ENCODE peak calls at places on chromosomes 16 and 17, in six cellular contexts. A is sigmoid colon, F is heart right ventricle, X is AG10803, Q is AG09309, T is tibial nerve. V is an unnamed sample.

GRCh38 chr17:78258323-78259229 is 27.1 kb downstream of the TMEM235 start:
- DNase-seq in A (no peak), F (peak), X (no peak), Q (no peak), T (no peak), V (no peak)

GRCh38 chr17:79078476-79079190 is 4.0 kb downstream of the ENGASE start:
- DNase-seq in A (no peak), F (no peak), X (no peak), Q (no peak), T (no peak), V (no peak)

GRCh38 chr17:51636291-51636690 is 375.9 kb downstream of the UTP18 start:
- DNase-seq in A (no peak), F (no peak), X (no peak), Q (no peak), T (no peak), V (no peak)

GRCh38 chr16:2048116-2048543 is 345 bp downstream of the TSC2 start:
- DNase-seq in A (no peak), F (no peak), X (no peak), Q (no peak), T (no peak), V (no peak)

GRCh38 chr16:81241706-81242105 is 3.2 kb downstream of the BCO1 start:
- DNase-seq in A (no peak), F (no peak), X (no peak), Q (no peak), T (no peak), V (no peak)

GRCh38 chr16:16019488-16019887 is 70.1 kb downstream of the ABCC1 start:
- DNase-seq in A (no peak), F (no peak), X (peak), Q (no peak), T (no peak), V (peak)

GRCh38 chr17:45385331-45385997 is 47.2 kb downstream of the ARHGAP27 start:
- DNase-seq in A (peak), F (peak), X (peak), Q (peak), T (peak), V (peak)

GRCh38 chr17:27384261-27384701 is 72.0 kb upstream of the KSR1 start:
- DNase-seq in A (peak), F (peak), X (peak), Q (peak), T (no peak), V (peak)

GRCh38 chr17:47279062-47279801 is 25.6 kb downstream of the ITGB3 start:
- DNase-seq in A (peak), F (peak), X (peak), Q (peak), T (peak), V (peak)

GRCh38 chr16:76956801-76957200 is 234.2 kb upstream of the MON1B start:
- DNase-seq in A (no peak), F (no peak), X (no peak), Q (no peak), T (no peak), V (no peak)

GRCh38 chr17:57448288-57449283 is 192.3 kb downstream of the MSI2 start:
- DNase-seq in A (no peak), F (no peak), X (no peak), Q (no peak), T (no peak), V (peak)

GRCh38 chr16:83660282-83660681 is 147.5 kb upstream of the HSBP1 start:
- DNase-seq in A (no peak), F (no peak), X (peak), Q (no peak), T (no peak), V (no peak)

GRCh38 chr17:51045616-51046526 is 74.8 kb downstream of the SPAG9 start:
- DNase-seq in A (no peak), F (no peak), X (peak), Q (no peak), T (no peak), V (peak)

GRCh38 chr16:49651226-49651625 is 204.7 kb downstream of the ZNF423 start:
- DNase-seq in A (no peak), F (no peak), X (no peak), Q (no peak), T (no peak), V (no peak)

GRCh38 chr17:77783991-77784820 is 174.3 kb upstream of the TNRC6C start:
- DNase-seq in A (no peak), F (no peak), X (no peak), Q (no peak), T (no peak), V (no peak)

GRCh38 chr17:41523225-41523593 is 4.5 kb upstream of the KRT15 start:
- DNase-seq in A (no peak), F (no peak), X (no peak), Q (no peak), T (no peak), V (no peak)

GRCh38 chr17:7834554-7834890 is 505 bp downstream of the KDM6B start:
- DNase-seq in A (peak), F (peak), X (no peak), Q (no peak), T (peak), V (peak)

GRCh38 chr17:29619251-29619650 is 3.5 kb downstream of the CORO6 start:
- DNase-seq in A (peak), F (no peak), X (peak), Q (no peak), T (no peak), V (peak)
- TF ChIP-seq CTCF in A (no peak), F (peak), X (peak), Q (peak), T (no peak), V (peak)

GRCh38 chr16:30009990-30010816 is 624 bp downstream of the DOC2A start:
- DNase-seq in A (no peak), F (no peak), X (no peak), Q (no peak), T (no peak), V (no peak)
- H3K4me3 ChIP-seq in A (peak), F (no peak), X (no peak), Q (peak), T (peak), V (no peak)

GRCh38 chr17:4263282-4264215 is at the start of gene ANKFY1:
- DNase-seq in A (peak), F (peak), X (peak), Q (peak), T (peak), V (peak)
- TF ChIP-seq CTCF in A (no peak), F (no peak), X (no peak), Q (peak), T (peak), V (no peak)

DNA sequence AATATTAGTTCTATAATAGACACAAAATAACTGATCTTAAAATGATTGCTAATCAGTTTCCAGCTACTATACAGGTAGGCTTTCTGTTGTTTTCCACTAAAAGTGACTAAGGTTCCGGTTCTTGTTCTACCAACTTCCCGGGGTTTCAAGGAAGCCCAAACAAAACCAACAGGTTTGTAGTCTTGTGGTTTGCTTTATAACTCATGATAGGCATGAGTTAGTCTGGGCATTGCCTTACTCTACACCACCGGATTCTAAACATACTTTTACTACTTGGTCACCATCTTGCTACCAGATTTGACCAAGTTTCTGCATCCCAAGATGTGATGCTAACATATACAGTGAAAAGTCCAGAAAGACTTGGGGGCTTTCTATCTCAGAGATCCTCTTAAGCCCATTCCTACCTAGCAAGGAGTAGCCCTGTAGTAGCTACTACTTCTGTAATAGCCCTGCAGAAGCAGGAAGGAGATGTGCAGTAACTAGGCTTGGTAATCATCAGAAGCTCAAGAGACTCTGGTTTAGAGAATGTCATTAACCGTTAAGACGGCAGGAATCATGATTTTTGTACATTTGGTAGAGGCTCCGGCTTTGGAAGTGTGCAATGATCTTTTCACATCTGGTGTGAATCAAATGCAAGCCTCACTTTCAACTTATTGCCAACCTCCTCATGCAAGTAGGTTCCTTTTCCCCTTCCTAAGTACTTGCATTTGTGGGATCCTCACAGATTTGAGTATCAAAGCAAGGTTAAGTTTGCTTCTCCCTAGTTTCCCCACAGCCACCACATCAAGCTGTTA is 1.6 kb downstream of the FAM117A start:
- DNase-seq in A (no peak), F (no peak), X (peak), Q (no peak), T (no peak), V (peak)
- H3K4me3 ChIP-seq in A (peak), F (no peak), X (peak), Q (no peak), T (peak), V (no peak)

GRCh38 chr16:85917012-85917411 is 18.1 kb downstream of the IRF8 start:
- DNase-seq in A (no peak), F (no peak), X (no peak), Q (no peak), T (no peak), V (no peak)
- TF ChIP-seq CTCF in A (no peak), F (peak), X (peak), Q (no peak), T (no peak), V (no peak)

GRCh38 chr16:48139517-48139916 is 16.3 kb downstream of the ABCC12 start:
- DNase-seq in A (no peak), F (no peak), X (no peak), Q (no peak), T (no peak), V (no peak)

GRCh38 chr16:48133455-48134226 is 22.2 kb downstream of the ABCC12 start:
- DNase-seq in A (no peak), F (no peak), X (no peak), Q (no peak), T (no peak), V (no peak)

GRCh38 chr16:48136547-48137360 is 19.0 kb downstream of the ABCC12 start:
- DNase-seq in A (no peak), F (no peak), X (peak), Q (no peak), T (no peak), V (no peak)

GRCh38 chr16:48138543-48138942 is 17.2 kb downstream of the ABCC12 start:
- DNase-seq in A (no peak), F (no peak), X (no peak), Q (no peak), T (no peak), V (no peak)

GRCh38 chr16:48137822-48138221 is 18.0 kb downstream of the ABCC12 start:
- DNase-seq in A (no peak), F (no peak), X (no peak), Q (no peak), T (no peak), V (no peak)
- H3K4me3 ChIP-seq in A (no peak), F (no peak), X (no peak), Q (no peak), T (no peak), V (no peak)

GRCh38 chr17:72060084-72060483 is 60.7 kb upstream of the SOX9 start:
- DNase-seq in A (no peak), F (no peak), X (no peak), Q (no peak), T (no peak), V (no peak)

GRCh38 chr17:72053069-72053846 is 67.6 kb upstream of the SOX9 start:
- DNase-seq in A (no peak), F (no peak), X (no peak), Q (no peak), T (no peak), V (no peak)

GRCh38 chr17:72056727-72057290 is 64.0 kb upstream of the SOX9 start:
- DNase-seq in A (no peak), F (no peak), X (no peak), Q (no peak), T (no peak), V (no peak)

GRCh38 chr17:72056155-72056554 is 64.7 kb upstream of the SOX9 start:
- DNase-seq in A (no peak), F (no peak), X (no peak), Q (no peak), T (no peak), V (no peak)
- TF ChIP-seq CTCF in A (no peak), F (no peak), X (no peak), Q (no peak), T (no peak), V (no peak)

DNA sequence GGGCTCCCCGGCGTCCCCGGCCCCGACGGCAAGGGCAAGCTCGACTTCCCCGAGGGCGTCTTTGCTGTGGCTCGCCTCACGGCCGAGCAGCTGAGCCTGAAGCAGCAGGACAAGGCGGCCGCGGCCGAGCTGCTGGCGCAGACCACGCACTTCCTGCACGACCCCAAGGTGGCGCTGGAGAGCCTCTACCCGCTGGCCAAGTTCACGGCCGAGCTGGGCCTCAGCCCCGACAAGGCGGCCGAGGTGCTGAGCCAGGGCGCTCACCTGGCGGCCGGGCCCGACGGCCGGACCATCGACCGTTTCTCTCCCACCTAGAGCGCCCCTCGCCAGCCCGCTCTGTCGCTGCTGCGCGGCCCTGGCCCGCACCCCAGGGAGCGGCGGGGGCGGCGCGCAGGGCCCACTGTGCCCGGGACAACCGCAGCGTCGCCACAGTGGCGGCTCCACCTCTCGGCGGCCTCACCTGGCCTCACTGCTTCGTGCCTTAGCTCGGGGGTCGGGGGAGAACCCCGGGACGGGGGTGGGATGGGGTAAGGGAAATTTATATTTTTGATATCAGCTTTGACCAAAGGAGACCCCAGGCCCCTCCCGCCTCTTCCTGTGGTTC is 3.7 kb downstream of the HIC1 start:
- DNase-seq in A (peak), F (peak), X (no peak), Q (no peak), T (peak), V (peak)
- H3K4me3 ChIP-seq in A (peak), F (peak), X (no peak), Q (no peak), T (peak), V (no peak)

DNA sequence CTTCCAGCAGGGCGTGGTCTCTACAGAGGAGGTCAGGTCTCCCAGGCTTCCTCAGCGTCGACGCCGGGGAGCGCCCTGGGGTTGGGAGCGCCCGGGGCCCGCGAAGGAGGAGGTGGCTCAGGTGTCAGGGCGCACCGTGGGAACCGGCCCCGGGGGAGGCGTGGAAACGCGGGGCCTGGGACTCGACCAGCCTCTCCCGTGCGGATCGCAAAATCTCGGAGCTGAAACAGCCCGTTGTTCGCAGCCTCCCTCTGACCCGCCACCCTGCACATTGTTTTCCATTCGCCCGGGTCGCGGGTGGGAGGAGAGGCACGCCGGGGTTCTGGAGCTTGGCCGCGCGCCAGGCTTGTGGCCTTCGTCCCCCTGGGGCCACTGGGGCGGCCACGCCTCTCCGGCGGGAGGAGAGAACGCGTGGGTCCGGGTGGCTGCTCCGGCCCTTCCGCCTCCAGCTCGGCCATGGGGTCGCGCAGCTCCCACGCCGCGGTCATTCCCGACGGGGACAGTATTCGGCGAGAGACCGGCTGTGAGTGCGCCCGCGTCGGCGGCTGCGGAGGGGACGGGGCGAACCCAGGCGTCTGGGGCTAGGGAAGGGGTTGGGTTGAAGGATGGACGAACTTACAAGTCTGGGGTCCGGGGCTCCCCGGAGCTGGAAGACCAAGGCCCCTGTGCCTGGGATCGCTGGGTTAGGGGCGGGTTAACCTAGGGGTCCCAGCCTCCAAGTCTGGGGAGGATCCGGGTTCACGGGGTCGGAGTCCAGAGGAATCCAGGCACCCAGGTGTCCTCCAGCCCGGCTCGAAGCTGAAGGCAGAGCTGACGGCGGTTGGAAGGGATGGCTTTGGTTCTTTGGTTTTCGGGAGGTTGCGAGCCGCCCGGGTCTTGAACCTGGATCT is at the start of gene CHP2:
- DNase-seq in A (no peak), F (peak), X (no peak), Q (no peak), T (no peak), V (peak)
- TF ChIP-seq CTCF in A (no peak), F (no peak), X (no peak), Q (no peak), T (no peak), V (no peak)

DNA sequence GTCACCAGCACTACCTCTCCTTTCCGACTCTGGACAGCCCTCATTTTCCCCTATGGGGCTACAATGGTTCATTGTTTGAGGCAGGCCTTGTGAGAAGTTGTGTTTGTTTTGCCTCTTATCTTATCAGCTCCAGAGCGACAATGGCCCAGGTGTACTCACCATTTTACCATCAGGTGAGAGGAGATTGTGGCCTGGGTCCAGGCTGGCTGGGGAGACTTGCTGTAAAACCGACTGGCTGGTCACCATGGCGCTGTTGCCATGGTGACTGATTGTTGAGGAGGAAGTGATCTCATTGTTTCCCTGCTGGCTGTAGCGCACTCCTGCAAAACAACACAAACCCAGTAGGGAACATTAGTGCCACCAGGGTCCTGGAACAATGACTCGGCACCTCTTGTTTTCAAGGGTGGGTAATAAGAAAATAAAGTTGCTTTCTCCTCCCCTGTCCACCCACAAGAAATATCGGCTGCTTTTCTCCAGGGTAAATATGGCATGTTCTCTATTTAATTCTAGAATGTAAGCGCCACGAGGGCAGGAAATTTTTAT is 34.4 kb downstream of the HNF1B start:
- DNase-seq in A (no peak), F (no peak), X (peak), Q (no peak), T (no peak), V (peak)
- H3K4me3 ChIP-seq in A (no peak), F (no peak), X (no peak), Q (no peak), T (no peak), V (no peak)